ENCODE peak calls at places on chromosome 22, in four cellular contexts. P is body of pancreas, G is ovary, X is tibial nerve. F is an unnamed sample. For H3K4me1, the result is how much of the 10 kb centered on the place peaks cover.

GRCh38 chr22:31556627-31557203 is 60.4 kb downstream of the SFI1 start:
- DNase-seq in G (no peak), P (peak), X (peak), F (no peak)

GRCh38 chr22:27183474-27183873 is 526.1 kb downstream of the MIAT start:
- DNase-seq in P (no peak), G (no peak), X (no peak), F (no peak)

GRCh38 chr22:44728761-44729261 is 23.6 kb upstream of the ARHGAP8 start:
- DNase-seq in P (no peak), G (peak), X (peak), F (no peak)

GRCh38 chr22:48908547-48908946 is 919.1 kb downstream of the BRD1 start:
- DNase-seq in P (no peak), G (no peak), X (no peak), F (no peak)

GRCh38 chr22:41966607-41967240 is 2.5 kb upstream of the SEPTIN3 start:
- DNase-seq in P (peak), G (no peak), X (peak), F (peak)

GRCh38 chr22:31400023-31400397 is 606 bp downstream of the DRG1 start:
- DNase-seq in G (no peak), X (no peak), P (no peak), F (no peak)

GRCh38 chr22:42847110-42847509 is 10.0 kb downstream of the ARFGAP3 start:
- DNase-seq in G (no peak), P (no peak), X (no peak), F (no peak)

GRCh38 chr22:30574095-30574981 is at the start of gene GAL3ST1:
- DNase-seq in G (no peak), P (peak), X (no peak), F (no peak)

GRCh38 chr22:42156121-42156520 is 25.5 kb upstream of the CYP2D6 start:
- DNase-seq in P (no peak), X (no peak), G (no peak), F (no peak)

GRCh38 chr22:19745155-19746133 is 15.1 kb upstream of the TBX1 start:
- DNase-seq in P (no peak), G (no peak), X (no peak), F (no peak)

GRCh38 chr22:43128928-43129424 is 14.2 kb downstream of the MCAT start:
- DNase-seq in X (no peak), G (no peak), P (peak), F (no peak)

DNA sequence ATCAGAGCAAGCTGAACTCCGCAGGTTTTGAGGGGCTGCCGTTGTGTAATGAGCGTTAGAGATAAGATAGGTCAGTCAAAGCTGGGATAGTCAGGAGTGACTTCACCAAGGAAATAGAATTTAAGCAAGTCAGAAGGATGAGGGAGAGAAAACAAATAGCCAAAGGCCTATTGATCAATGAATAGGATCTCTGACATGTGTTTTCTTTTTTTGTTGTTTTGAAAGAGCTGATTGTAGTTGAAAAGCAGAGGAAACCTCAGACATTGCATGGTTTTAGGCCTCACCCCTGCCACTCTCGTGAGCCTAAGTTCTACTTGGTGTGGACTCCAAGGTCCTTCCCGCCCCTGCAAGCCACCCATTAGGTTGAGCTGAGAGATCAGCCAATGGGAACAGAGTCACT is 3.2 kb downstream of the EIF3L start:
- DNase-seq in X (no peak), P (no peak), G (no peak), F (no peak)
- H3K4me1 ChIP-seq in X (under half), P (half or more), G (under half), F (under half)

GRCh38 chr22:38202437-38203089 is 769 bp downstream of the MAFF start:
- DNase-seq in P (peak), G (peak), X (peak), F (peak)

GRCh38 chr22:38201371-38201717 is 450 bp upstream of the MAFF start:
- DNase-seq in G (no peak), X (no peak), P (no peak), F (no peak)

GRCh38 chr22:38199826-38200559 is 1.8 kb upstream of the MAFF start:
- DNase-seq in X (no peak), G (no peak), P (no peak), F (no peak)

GRCh38 chr22:38203090-38203810 is 1.5 kb downstream of the MAFF start:
- DNase-seq in P (peak), X (no peak), G (peak), F (peak)

GRCh38 chr22:38201718-38202436 is at the start of gene MAFF:
- DNase-seq in X (peak), P (peak), G (peak), F (peak)
- TF ChIP-seq POLR2A in X (peak), P (peak), G (peak), F (peak)

GRCh38 chr22:46092646-46093410 is 57.5 kb upstream of the PPARA start:
- DNase-seq in G (no peak), X (no peak), P (no peak), F (no peak)
- H3K4me1 ChIP-seq in G (half or more), X (under half), P (half or more), F (half or more)

DNA sequence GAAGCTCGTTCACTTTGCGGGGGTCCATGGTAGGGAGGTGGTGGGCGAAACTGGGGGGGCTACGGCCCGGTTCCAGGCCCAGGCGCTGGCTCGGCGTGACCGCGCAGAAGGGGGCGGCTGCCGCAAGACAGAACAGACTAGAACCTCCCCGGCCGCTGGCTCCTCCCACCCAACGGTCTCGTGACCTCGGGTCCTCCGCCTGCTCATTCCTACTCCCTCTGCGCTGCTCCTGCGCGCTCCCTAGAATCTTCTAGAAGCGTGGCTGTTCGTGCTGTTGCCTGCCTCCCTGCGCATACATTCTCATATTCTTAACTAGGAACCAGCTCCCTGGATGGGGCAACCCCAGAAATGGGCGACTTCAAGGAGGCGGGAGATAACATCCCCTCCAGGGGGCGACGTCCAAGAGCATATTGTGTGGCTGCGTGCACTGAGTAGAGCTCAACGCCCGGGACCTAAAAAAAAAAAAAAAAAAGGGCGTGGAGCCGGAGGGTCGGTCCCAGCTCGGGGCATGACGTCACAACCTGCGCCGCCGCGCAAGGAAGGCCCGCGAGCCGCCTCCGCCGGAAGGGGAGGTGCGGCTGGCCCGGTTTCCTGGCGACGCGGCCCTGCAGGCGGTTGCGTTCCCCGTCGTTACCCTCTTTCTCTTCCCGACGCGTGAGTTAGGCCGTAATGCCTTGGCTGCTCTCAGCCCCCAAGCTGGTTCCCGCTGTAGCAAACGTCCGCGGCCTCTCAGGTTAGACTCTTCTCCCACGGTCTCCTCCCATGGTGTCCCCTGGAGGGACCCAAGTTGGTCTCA is at the start of the genes ST13 and XPNPEP3:
- DNase-seq in G (peak), P (peak), X (peak), F (peak)
- TF ChIP-seq POLR2A in G (peak), P (peak), X (peak), F (no peak)

DNA sequence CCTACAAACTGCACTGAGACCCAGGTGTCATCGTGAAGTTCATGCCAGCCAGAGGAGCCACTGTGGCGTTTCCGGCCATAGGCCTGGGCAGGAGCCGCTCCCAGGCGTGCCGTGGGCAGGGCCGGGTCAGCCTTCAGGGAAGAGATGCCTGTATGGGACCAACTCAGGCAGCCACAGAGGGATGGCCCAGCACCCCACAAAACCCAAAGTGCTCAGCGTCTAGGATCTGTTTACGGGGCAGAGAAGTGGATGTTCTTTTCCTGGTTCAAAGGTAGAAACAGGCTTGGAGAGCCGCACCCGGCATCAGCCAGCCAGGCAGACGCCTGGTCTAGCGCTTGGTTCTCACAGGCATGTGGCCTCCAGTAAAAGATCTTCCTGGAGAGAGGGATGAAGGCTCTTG is 8.4 kb upstream of the BID start:
- DNase-seq in X (no peak), P (no peak), G (no peak), F (no peak)
- H3K4me1 ChIP-seq in X (under half), P (under half), G (under half), F (under half)

GRCh38 chr22:24953294-24954113 is 988 bp downstream of the KIAA1671 start:
- DNase-seq in G (peak), P (peak), X (no peak), F (peak)
- TF ChIP-seq POLR2A in G (no peak), P (no peak), X (no peak), F (no peak)

GRCh38 chr22:38315801-38316339 is 1.4 kb downstream of the CSNK1E start:
- DNase-seq in G (no peak), P (no peak), X (no peak), F (peak)
- H3K4me1 ChIP-seq in G (under half), P (under half), X (under half), F (under half)

GRCh38 chr22:29269230-29269604 is 1.1 kb downstream of the EWSR1 start:
- DNase-seq in X (no peak), G (peak), P (no peak), F (no peak)

GRCh38 chr22:29268511-29269229 is 602 bp downstream of the EWSR1 start:
- DNase-seq in G (peak), P (peak), X (peak), F (peak)

GRCh38 chr22:29267858-29268510 is at the start of the genes EWSR1 and RHBDD3:
- DNase-seq in X (peak), P (peak), G (peak), F (peak)

GRCh38 chr22:29270475-29271271 is 2.6 kb downstream of the EWSR1 start:
- DNase-seq in G (no peak), P (no peak), X (no peak), F (no peak)

GRCh38 chr22:29269731-29270474 is 1.8 kb downstream of the EWSR1 start:
- DNase-seq in X (no peak), P (peak), G (peak), F (no peak)
- TF ChIP-seq POLR2A in X (no peak), P (no peak), G (no peak), F (no peak)

DNA sequence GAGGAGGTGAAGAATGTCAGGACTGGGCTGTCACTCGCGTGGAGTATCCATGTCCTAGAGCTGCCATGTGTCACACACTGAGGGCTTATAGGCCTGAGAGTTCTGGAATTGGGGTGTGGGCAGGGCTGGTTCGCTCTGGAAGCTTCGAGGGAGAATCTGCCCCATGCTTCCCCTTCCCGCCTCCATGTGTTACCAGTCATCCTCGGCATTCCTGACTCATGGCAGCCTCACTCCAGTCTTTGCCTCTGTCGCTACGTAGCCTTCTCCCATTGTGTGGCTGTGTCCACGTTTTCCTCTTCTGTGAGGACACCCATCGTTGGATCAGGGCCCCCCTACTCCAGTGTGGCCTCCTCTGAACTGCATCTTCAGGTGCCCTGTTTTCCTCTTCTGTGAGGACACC is 301.2 kb downstream of the TBC1D22A start:
- DNase-seq in X (no peak), P (no peak), G (no peak), F (no peak)
- H3K4me1 ChIP-seq in X (under half), P (under half), G (under half), F (under half)

DNA sequence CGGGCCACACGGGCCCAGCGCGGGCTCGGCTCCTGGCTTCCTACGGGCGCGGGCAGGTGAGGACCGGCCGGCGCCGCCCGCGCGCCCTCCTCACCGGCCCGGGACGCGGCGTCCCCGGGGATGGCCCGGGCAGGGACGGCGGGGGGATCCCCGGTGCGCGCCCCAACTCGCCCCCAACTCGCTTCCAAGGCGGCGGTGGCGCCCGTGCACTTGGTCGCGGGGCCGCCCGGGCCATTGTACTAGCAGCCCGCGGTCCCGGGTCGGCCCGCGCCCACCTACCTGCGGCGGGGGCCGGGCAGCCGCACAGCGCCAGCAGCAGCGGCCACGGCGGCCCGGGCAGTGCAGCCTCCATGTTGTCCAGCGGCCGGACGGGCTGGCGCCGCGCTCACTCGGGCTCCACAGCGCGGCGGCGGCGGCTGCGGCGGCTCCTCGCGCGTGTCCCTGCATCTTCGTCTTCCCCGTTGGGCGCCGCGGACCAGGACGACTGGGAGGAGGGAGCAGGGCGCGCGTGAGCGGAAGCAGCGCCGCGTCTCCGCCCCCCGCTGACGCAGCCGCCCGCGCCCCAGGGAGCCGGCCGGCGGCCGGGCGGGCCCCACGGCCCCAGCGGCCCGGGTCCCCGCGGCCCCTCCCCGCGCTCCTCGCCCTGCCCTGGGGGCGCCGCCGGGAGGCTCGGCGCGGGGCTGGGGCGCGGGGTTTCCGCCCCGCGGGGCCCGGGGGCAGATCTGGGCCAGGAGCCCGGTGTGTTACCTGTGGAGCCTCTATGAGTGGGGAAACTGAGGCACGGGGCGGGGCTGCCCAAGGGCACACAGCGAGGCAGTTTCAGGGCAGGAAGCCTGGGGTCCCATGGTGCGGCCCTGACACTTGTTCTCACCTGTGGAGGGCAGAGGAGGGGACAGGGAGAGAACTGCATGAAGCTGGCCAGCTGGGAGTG is 159.3 kb upstream of the GRK3 start:
- DNase-seq in X (peak), P (peak), G (peak), F (peak)
- TF ChIP-seq POLR2A in X (peak), P (peak), G (peak), F (peak)

F was measured in thyroid gland.